ENCODE peak calls at places on chromosomes 6 and 20, in ten cellular contexts. D is lower leg skin; N is sigmoid colon; J is uterus; O is HL-60; Z is choroid plexus epithelial cell; G is lower lobe of right lung; W is CD4-positive, alpha-beta T cell; Y is mucosa of descending colon; B is endothelial cell. F is an unnamed sample.

GRCh38 chr6:130453230-130453629 is 87.4 kb downstream of the TMEM200A start:
- DNase-seq in N (no peak), B (no peak), O (no peak), Z (peak), J (no peak), D (no peak), G (no peak), Y (no peak), W (no peak), F (peak)

GRCh38 chr20:958936-959815 is 42.9 kb downstream of the RSPO4 start:
- DNase-seq in N (no peak), O (no peak), Z (no peak), D (no peak), J (no peak), Y (no peak), W (no peak), B (no peak), G (no peak), F (no peak)

GRCh38 chr6:906920-907319 is 214.0 kb upstream of the EXOC2 start:
- DNase-seq in Z (peak), D (no peak), Y (no peak), O (no peak), G (no peak), N (no peak), W (no peak), B (no peak), J (no peak), F (no peak)

GRCh38 chr6:21612067-21612745 is 18.7 kb downstream of the SOX4 start:
- DNase-seq in O (no peak), W (no peak), Z (no peak), J (no peak), D (no peak), Y (no peak), G (no peak), B (no peak), N (no peak), F (no peak)

GRCh38 chr20:61809006-61809770 is 256.5 kb downstream of the TAF4 start:
- DNase-seq in W (no peak), O (no peak), B (no peak), G (peak), Z (no peak), J (no peak), D (no peak), Y (peak), N (no peak), F (no peak)

GRCh38 chr20:39669659-39670058 is 707.5 kb downstream of the DHX35 start:
- DNase-seq in O (no peak), D (no peak), B (no peak), Z (no peak), N (no peak), G (no peak), Y (no peak), W (no peak), J (no peak), F (no peak)

GRCh38 chr6:132816665-132817064 is 2.3 kb downstream of the RPS12 start:
- DNase-seq in O (no peak), D (no peak), J (no peak), Y (no peak), G (no peak), N (no peak), Z (no peak), B (no peak), W (no peak), F (no peak)

GRCh38 chr20:64152906-64153305 is 11.3 kb upstream of the MYT1 start:
- DNase-seq in W (no peak), B (no peak), O (no peak), D (no peak), N (peak), Z (no peak), Y (no peak), G (peak), J (no peak), F (no peak)

GRCh38 chr20:63322146-63322922 is 29.3 kb downstream of the COL20A1 start:
- DNase-seq in N (peak), D (peak), G (peak), O (no peak), Z (no peak), B (no peak), J (no peak), Y (no peak), W (no peak), F (no peak)

GRCh38 chr6:70336976-70337375 is 34.1 kb upstream of the COL9A1 start:
- DNase-seq in N (no peak), G (no peak), D (no peak), W (no peak), Z (no peak), O (no peak), J (no peak), B (no peak), Y (no peak), F (no peak)

GRCh38 chr6:36979343-36979742 is 6.7 kb downstream of the MTCH1 start:
- DNase-seq in J (peak), Y (peak), Z (peak), O (no peak), D (no peak), G (no peak), N (peak), B (no peak), W (no peak), F (peak)

GRCh38 chr6:166977626-166978550 is 21.3 kb upstream of the CEP43 start:
- DNase-seq in Z (peak), Y (no peak), O (no peak), G (no peak), B (no peak), J (no peak), N (no peak), W (no peak), D (no peak), F (no peak)

GRCh38 chr6:113600556-113601339 is 256.4 kb upstream of the MARCKS start:
- DNase-seq in D (no peak), O (peak), W (no peak), Y (no peak), J (no peak), N (no peak), G (no peak), Z (no peak), B (no peak), F (no peak)

GRCh38 chr6:125789576-125790402 is 971 bp upstream of the NCOA7 start:
- DNase-seq in Z (peak), W (peak), O (peak), Y (peak), D (peak), B (peak), N (peak), G (peak), J (peak), F (peak)

GRCh38 chr20:33373735-33374605 is 27.3 kb downstream of the CDK5RAP1 start:
- DNase-seq in Y (no peak), J (no peak), Z (peak), B (no peak), N (no peak), G (no peak), W (no peak), D (no peak), O (no peak), F (peak)

GRCh38 chr6:150684715-150685459 is 85.2 kb downstream of the PLEKHG1 start:
- DNase-seq in G (no peak), J (no peak), Z (no peak), Y (peak), B (no peak), O (no peak), D (no peak), N (no peak), W (no peak), F (no peak)

DNA sequence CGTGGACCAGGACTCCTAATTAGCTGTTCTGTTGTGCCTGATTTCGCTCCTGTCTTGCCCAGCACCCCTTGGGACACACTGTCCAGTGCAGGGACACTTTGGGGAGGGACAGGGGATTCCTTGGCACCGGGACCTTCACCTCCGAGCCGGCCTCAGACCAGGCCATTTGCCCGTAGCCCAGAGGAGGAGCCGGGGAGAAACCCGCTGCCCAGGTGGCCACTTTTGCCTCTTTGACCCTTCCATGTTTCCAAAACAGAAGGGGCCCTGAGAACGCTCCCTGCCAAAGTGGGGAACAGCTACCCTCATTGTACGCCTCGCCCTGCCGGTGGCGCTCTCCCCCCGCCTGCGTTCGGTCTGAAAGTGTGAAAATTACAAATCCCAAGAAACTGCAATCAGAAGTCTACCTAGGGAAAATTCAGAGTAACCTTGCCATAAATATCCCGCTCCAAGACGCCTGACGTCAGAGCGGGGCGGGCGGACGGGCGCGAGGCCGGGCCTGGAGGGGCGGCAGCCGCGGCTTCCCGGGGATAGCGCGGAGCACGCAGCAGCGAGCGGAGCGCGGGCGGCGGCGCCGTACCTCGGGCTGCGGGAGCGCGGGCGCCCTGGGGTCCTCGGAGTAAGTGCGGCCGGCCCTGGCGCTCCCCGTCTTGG is at the start of gene DAAM2:
- DNase-seq in N (peak), J (peak), Y (peak), B (peak), O (no peak), D (peak), W (no peak), Z (peak), G (peak), F (no peak)
- TF ChIP-seq CTCF in N (no peak), J (peak), Y (no peak), B (no peak), O (no peak), D (no peak), W (no peak), Z (peak), G (no peak), F (peak)

GRCh38 chr6:24492475-24492874 is 2.3 kb upstream of the ALDH5A1 start:
- DNase-seq in N (no peak), Y (peak), D (no peak), B (peak), J (no peak), O (no peak), W (no peak), Z (peak), G (no peak), F (peak)
- TF ChIP-seq CTCF in N (no peak), Y (no peak), D (no peak), B (peak), J (no peak), O (no peak), W (no peak), Z (peak), G (peak), F (peak)

GRCh38 chr6:169831450-169832246 is 80.2 kb downstream of the ERMARD start:
- DNase-seq in O (peak), Y (peak), Z (peak), D (peak), N (peak), J (peak), G (peak), W (peak), B (peak), F (no peak)

GRCh38 chr6:169832247-169832948 is 81.0 kb downstream of the ERMARD start:
- DNase-seq in Z (peak), W (no peak), J (no peak), B (no peak), Y (no peak), G (no peak), D (no peak), O (no peak), N (no peak), F (no peak)

GRCh38 chr6:169829786-169830185 is 78.4 kb downstream of the ERMARD start:
- DNase-seq in N (no peak), Z (no peak), D (peak), J (no peak), B (no peak), O (no peak), Y (no peak), W (no peak), G (no peak), F (no peak)

GRCh38 chr6:169830876-169831275 is 79.5 kb downstream of the ERMARD start:
- DNase-seq in O (no peak), Z (no peak), N (no peak), G (no peak), W (no peak), Y (no peak), J (no peak), B (no peak), D (peak), F (no peak)

DNA sequence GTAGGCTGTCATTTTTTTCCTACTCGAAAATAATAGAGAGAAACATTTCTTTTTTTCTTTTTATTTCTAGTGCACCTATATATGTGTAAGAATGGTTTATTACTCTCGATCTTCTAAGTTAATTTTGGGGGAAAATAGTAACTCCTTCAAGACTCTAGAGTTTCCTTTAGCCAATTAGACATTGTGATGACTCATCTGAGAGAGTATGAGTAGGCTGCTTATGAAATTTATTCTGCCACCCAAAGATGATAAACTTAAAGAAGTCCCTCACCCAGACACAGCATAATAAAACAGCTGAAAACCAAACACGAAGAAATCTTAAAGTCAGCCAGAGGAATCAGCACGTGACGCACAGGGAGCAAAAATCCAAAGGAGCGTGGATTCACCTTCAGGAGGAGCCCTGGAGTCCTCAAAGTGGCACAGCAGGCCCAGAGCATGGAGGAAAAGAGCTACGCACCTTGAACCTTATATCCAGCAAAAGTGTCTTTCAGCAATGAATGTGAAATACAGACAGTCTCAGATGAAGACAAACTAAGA is 81.9 kb downstream of the ERMARD start:
- DNase-seq in D (no peak), J (no peak), G (no peak), W (no peak), Y (no peak), N (no peak), Z (no peak), B (no peak), O (no peak), F (no peak)
- TF ChIP-seq CTCF in D (no peak), J (no peak), G (no peak), W (no peak), Y (no peak), N (no peak), Z (no peak), B (no peak), O (no peak), F (no peak)

GRCh38 chr6:159729598-159729997 is 2.3 kb downstream of the WTAP start:
- DNase-seq in Z (peak), W (no peak), J (no peak), G (no peak), B (no peak), N (no peak), D (no peak), O (peak), Y (no peak), F (no peak)
- TF ChIP-seq CTCF in Z (no peak), W (no peak), J (no peak), G (no peak), B (no peak), N (no peak), D (no peak), O (no peak), Y (no peak), F (no peak)

DNA sequence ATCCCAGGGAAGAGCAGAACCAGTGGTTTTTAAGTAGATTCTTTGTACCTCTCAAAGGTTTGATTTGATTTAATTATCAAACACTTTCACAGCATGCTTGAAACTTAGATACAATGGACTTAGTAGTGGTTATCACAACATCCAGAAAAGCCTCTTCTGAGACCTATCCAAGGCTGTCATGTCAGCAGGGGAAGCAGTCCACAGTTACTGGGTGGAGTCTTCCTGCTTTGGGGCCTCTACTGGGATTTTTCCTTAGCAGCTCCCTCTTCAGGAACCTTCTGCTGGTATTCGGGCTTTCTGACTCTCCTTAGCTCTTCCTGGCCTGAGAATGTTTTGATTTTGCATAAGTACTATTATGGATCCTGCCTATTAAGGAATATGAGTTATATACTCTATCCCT is 36.0 kb downstream of the ARFGEF2 start:
- DNase-seq in Z (no peak), B (no peak), O (no peak), D (no peak), Y (no peak), G (no peak), W (no peak), J (no peak), N (no peak), F (no peak)
- TF ChIP-seq CTCF in Z (no peak), B (no peak), O (no peak), D (no peak), Y (no peak), G (no peak), W (no peak), J (no peak), N (no peak), F (no peak)

DNA sequence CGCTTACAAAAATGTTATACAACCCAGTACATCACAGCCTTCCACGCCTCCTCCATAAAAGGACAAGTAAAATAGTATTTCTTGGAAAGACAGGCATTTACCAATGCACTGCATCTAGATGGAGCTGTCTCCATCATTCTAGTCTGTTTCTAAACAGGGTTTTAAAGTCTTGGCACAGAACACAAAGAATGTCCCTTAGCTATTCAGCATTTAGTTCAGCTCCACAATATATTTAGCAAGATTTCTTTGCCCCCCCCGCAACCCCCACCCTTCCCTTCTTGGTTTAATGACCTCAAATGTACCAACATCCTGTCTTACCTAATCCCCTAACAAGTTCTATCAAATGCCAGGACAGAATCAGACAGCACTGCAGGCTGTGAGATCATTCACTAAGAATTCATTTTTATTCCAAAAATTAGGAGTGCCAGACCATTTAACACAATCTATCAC is 198.6 kb downstream of the BACH2 start:
- DNase-seq in Z (peak), W (no peak), J (peak), G (peak), D (peak), B (no peak), Y (no peak), N (peak), O (no peak), F (peak)
- TF ChIP-seq CTCF in Z (peak), W (peak), J (peak), G (peak), D (no peak), B (no peak), Y (no peak), N (no peak), O (no peak), F (peak)

GRCh38 chr6:29355603-29356002 is 13.1 kb downstream of the OR5V1 start:
- DNase-seq in O (no peak), J (no peak), W (no peak), Y (no peak), Z (no peak), D (no peak), N (no peak), G (no peak), B (no peak), F (no peak)
- TF ChIP-seq CTCF in O (no peak), J (no peak), W (no peak), Y (no peak), Z (no peak), D (no peak), N (no peak), G (no peak), B (no peak), F (no peak)

GRCh38 chr6:136034422-136034821 is 182.9 kb downstream of the PDE7B start:
- DNase-seq in W (no peak), Y (no peak), D (no peak), G (no peak), Z (no peak), J (no peak), N (no peak), B (no peak), O (no peak), F (no peak)
- TF ChIP-seq CTCF in W (no peak), Y (no peak), D (no peak), G (no peak), Z (peak), J (no peak), N (no peak), B (no peak), O (no peak), F (peak)

GRCh38 chr20:4108495-4109306 is 93.3 kb upstream of the RNF24 start:
- DNase-seq in Z (peak), G (no peak), W (peak), B (peak), N (peak), D (no peak), Y (peak), O (peak), J (peak), F (peak)
- TF ChIP-seq CTCF in Z (peak), G (peak), W (peak), B (no peak), N (peak), D (no peak), Y (peak), O (peak), J (peak), F (peak)

GRCh38 chr6:129016844-129017243 is 133.9 kb downstream of the LAMA2 start:
- DNase-seq in B (no peak), Y (no peak), Z (no peak), J (no peak), W (no peak), N (no peak), G (no peak), O (no peak), D (no peak), F (no peak)
- TF ChIP-seq CTCF in B (no peak), Y (no peak), Z (no peak), J (no peak), W (no peak), N (no peak), G (no peak), O (no peak), D (no peak), F (no peak)

F was measured in HFFc6.